ENCODE peak calls at places on chromosomes 13 and 19, in ten cellular contexts. H is neuronal stem cell; G is thyroid gland; L is CD8-positive, alpha-beta T cell; F is heart right ventricle; N is PC-9; T is CD8-positive, alpha-beta memory T cell; K is A673; Z is fibroblast of lung; E is pancreas. U is an unnamed sample. For H3K4me1, the result is how much of the 10 kb centered on the place peaks cover.

GRCh38 chr13:30698023-30698422 is 37.3 kb upstream of the ALOX5AP start:
- DNase-seq in F (no peak), L (no peak), T (no peak), G (no peak), E (no peak), N (no peak), H (no peak), K (no peak), Z (peak), U (no peak)

GRCh38 chr19:3178973-3179738 is 587 bp downstream of the S1PR4 start:
- DNase-seq in G (no peak), L (peak), Z (no peak), N (no peak), E (peak), T (no peak), F (no peak), H (no peak), K (no peak), U (no peak)

GRCh38 chr19:56321981-56322558 is 7.4 kb upstream of the ZSCAN5A start:
- DNase-seq in L (no peak), K (no peak), F (no peak), G (no peak), H (no peak), E (no peak), Z (no peak), N (no peak), T (no peak), U (no peak)

GRCh38 chr13:84096221-84096620 is 213.9 kb upstream of the SLITRK1 start:
- DNase-seq in H (no peak), T (no peak), N (no peak), G (no peak), K (no peak), Z (peak), E (no peak), F (no peak), L (no peak), U (no peak)

GRCh38 chr19:3361384-3362216 is 4.8 kb upstream of the NFIC start:
- DNase-seq in L (no peak), G (no peak), E (peak), K (no peak), N (no peak), F (no peak), T (no peak), H (no peak), Z (no peak), U (no peak)

GRCh38 chr13:75299913-75300862 is 181.8 kb downstream of the TBC1D4 start:
- DNase-seq in L (no peak), E (no peak), K (no peak), Z (peak), F (no peak), H (no peak), T (no peak), N (no peak), G (no peak), U (no peak)

GRCh38 chr13:31225998-31226675 is 26.4 kb downstream of the B3GLCT start:
- DNase-seq in N (no peak), L (no peak), T (no peak), E (no peak), F (no peak), Z (no peak), H (no peak), K (no peak), G (no peak), U (no peak)

GRCh38 chr19:17749912-17750317 is 1.4 kb upstream of the FCHO1 start:
- DNase-seq in H (no peak), E (no peak), Z (no peak), T (no peak), G (no peak), K (no peak), L (peak), N (no peak), F (no peak), U (no peak)

GRCh38 chr19:40804783-40805242 is 5.8 kb downstream of the EGLN2 start:
- DNase-seq in F (no peak), T (no peak), H (no peak), K (no peak), G (no peak), L (peak), E (no peak), N (no peak), Z (no peak), U (no peak)

GRCh38 chr19:40807147-40808020 is 8.4 kb downstream of the EGLN2 start:
- DNase-seq in K (no peak), N (peak), G (peak), F (no peak), E (peak), Z (no peak), H (no peak), T (no peak), L (peak), U (no peak)

GRCh38 chr19:40808021-40808325 is 9.0 kb downstream of the EGLN2 start:
- DNase-seq in Z (no peak), T (no peak), E (no peak), L (no peak), H (no peak), G (no peak), N (no peak), F (no peak), K (no peak), U (no peak)

GRCh38 chr19:40805258-40805868 is 6.4 kb downstream of the EGLN2 start:
- DNase-seq in K (no peak), T (no peak), F (peak), Z (no peak), E (no peak), G (peak), L (peak), N (no peak), H (no peak), U (no peak)

DNA sequence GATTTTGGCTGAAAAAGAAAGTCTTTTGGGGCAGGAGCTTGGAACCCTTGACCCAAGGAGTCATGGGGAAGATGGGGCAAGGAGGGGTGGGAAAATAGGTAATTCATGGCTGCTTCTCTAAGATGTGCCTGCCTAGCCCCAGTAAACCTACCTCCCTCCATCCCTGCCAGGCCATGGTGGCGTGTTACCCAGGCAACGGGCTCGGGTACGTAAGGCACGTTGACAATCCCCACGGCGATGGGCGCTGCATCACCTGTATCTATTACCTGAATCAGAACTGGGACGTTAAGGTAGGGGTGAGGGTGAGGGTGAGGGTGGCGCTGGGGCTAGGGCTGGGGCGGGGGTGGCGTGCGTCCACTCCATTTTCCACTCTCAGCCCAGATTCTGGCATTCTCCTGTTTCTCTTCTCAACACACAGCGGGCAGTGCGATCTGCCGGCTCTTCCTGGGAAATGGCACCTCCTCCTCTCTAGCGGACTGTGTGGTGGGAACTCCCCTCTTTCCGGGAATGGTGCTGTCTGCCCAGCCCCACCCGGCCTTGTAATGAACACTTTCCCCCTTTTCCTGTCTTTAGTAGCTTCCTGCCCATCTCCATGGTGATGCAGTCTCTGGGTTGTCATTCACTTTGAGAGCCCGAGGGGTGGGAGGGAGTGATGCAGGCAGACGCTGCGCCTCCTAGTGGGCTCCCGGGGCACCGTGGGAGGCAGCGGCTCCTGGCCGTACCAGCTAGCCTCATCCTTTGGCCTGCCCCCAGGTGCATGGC is 7.6 kb downstream of the EGLN2 start:
- DNase-seq in N (no peak), Z (peak), K (peak), H (peak), F (peak), E (no peak), T (peak), G (peak), L (peak), U (peak)
- H3K27ac ChIP-seq in N (no peak), Z (peak), K (peak), H (peak), F (peak), E (peak), T (peak), G (peak), L (peak), U (peak)

DNA sequence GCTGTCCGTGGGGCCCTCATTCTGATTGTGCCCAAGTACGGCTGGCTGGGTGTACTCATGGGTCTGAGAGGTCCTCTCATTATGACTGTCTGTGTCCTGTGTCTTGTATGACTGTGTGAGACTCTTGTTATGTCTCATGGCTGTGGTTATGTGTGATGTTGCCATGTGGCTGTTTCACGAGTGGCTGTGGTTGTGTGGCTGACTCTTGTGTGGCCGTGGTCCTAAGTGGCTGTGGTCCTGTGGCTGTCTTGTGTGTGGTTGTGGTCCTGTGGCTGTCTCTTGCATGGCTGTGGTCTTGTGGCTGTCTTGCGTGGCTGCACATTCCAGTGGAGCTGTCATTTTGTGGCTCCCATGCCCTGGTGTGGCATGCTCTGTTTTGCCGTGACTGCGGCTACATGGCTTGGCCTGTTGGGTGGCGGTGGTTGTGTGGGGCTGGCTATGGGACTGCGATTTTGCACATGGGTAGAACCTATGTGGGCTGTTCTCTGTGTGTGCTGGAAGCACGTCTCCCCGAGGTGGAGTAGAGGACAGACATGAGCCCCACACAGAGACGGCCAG is 2.5 kb downstream of the LYL1 start:
- DNase-seq in N (no peak), F (no peak), T (peak), H (no peak), L (peak), Z (no peak), K (no peak), E (no peak), G (no peak), U (no peak)
- H3K4me1 ChIP-seq in N (under half), F (half or more), T (half or more), H (under half), L (half or more), Z (under half), K (under half), E (under half), G (under half), U (under half)

DNA sequence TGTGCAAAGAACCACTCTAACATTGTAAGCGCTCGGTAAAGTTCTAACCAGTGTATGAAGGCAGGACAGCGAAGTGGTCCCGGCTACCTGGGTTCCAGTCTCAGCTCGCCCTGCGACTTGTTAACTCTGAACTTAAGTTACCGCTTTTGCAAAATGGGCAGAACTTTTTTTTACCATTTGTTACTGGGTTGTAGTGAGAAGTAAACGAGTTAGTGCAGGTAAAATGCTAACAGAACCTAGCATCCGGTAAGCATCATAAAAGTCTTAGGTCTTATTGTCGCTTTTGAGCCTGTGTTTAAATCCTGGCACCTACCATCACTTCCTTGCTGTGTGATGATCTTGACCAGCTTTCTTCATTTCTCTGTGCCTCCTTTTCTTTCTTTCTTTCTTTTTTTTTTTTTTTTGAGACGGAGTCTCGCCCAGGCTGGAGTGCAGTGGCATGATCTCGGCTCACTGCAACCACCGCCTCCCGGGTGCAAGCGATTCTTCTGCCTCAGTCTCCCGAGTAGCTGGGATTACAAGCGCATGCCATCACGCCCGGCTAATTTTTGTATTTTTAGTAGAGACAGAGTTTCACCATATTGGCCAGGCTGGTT is 734 bp upstream of the TRMT1 start:
- DNase-seq in N (no peak), G (no peak), Z (no peak), T (no peak), H (no peak), F (no peak), E (no peak), L (no peak), K (no peak), U (no peak)
- H3K27ac ChIP-seq in N (peak), G (peak), Z (peak), T (peak), H (no peak), F (peak), E (peak), L (peak), K (peak), U (peak)

GRCh38 chr19:5645409-5645808 is 22.5 kb downstream of the SAFB start:
- DNase-seq in N (no peak), T (no peak), Z (no peak), E (peak), G (no peak), K (no peak), H (no peak), F (no peak), L (no peak), U (no peak)

GRCh38 chr19:5643060-5643459 is 20.2 kb downstream of the SAFB start:
- DNase-seq in E (no peak), N (no peak), Z (no peak), L (no peak), H (no peak), F (no peak), K (no peak), G (no peak), T (no peak), U (no peak)

GRCh38 chr19:5648464-5648863 is 25.6 kb downstream of the SAFB start:
- DNase-seq in F (no peak), E (no peak), H (no peak), L (no peak), K (no peak), N (no peak), G (no peak), Z (no peak), T (no peak), U (no peak)

GRCh38 chr19:5644051-5644450 is 21.2 kb downstream of the SAFB start:
- DNase-seq in E (no peak), F (no peak), Z (no peak), H (no peak), L (no peak), G (no peak), K (no peak), N (no peak), T (no peak), U (no peak)

DNA sequence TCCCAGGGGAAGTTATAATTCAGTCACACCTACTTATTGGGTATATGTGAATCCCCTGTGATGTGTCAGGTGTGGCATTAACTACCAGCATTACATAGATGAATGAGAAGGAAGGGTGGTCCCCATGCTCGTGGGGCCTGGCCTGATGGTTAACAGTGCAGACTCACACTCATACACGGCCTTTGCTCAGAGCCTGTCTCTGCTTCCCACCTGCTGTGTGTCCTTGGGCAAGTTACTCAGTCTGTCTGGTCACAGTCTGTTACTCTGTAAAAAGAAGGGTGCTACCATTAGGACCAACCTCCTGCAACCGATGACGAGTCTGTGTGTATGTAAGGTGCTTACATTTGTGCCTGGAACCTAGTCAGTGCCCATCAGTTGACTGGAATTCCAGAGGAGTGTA is 23.8 kb downstream of the SAFB start:
- DNase-seq in N (no peak), E (peak), T (no peak), K (no peak), L (no peak), Z (no peak), H (no peak), F (no peak), G (no peak), U (no peak)
- H3K4me1 ChIP-seq in N (under half), E (under half), T (under half), K (under half), L (under half), Z (under half), H (under half), F (under half), G (under half), U (under half)

DNA sequence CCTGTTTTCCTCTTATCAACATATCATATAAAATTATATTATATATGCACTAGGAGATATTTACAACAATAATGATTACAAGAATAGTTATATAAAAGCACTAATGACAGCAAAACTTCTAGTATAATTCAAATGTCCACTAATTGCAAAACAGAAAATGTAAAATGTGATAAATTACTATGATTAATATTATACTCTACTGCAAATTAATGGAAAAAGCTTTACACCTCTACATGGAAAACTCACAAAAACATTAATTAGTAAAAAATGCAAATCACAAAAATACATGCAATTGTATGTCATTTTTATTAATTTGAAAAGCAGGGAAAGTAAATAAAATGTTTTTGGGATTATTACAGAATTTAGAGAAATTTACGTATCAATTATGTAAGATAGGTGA is 681.0 kb upstream of the PCDH20 start:
- DNase-seq in E (no peak), L (no peak), T (no peak), N (no peak), F (no peak), K (no peak), G (no peak), H (no peak), Z (no peak), U (no peak)
- H3K27ac ChIP-seq in E (no peak), L (no peak), T (no peak), N (no peak), F (no peak), K (no peak), G (no peak), H (no peak), Z (no peak), U (no peak)

GRCh38 chr13:46530084-46530935 is 22.7 kb upstream of the LRCH1 start:
- DNase-seq in L (no peak), E (no peak), Z (peak), H (no peak), N (no peak), F (no peak), T (no peak), K (peak), G (no peak), U (no peak)

GRCh38 chr13:46526763-46527162 is 26.2 kb upstream of the LRCH1 start:
- DNase-seq in N (no peak), G (no peak), E (no peak), H (no peak), F (no peak), K (no peak), T (no peak), L (no peak), Z (no peak), U (no peak)

GRCh38 chr13:46527237-46527636 is 25.7 kb upstream of the LRCH1 start:
- DNase-seq in F (no peak), E (no peak), T (no peak), K (no peak), N (no peak), H (no peak), L (no peak), G (no peak), Z (no peak), U (no peak)

GRCh38 chr13:46531953-46532352 is 21.0 kb upstream of the LRCH1 start:
- DNase-seq in K (no peak), Z (no peak), E (no peak), L (no peak), N (no peak), F (no peak), H (no peak), T (no peak), G (no peak), U (no peak)

GRCh38 chr13:46529509-46529908 is 23.5 kb upstream of the LRCH1 start:
- DNase-seq in L (no peak), F (no peak), H (no peak), N (no peak), G (no peak), Z (no peak), T (no peak), E (no peak), K (no peak), U (no peak)
- H3K4me1 ChIP-seq in L (under half), F (under half), H (under half), N (under half), G (under half), Z (under half), T (under half), E (under half), K (under half), U (under half)

GRCh38 chr13:21022694-21023325 is 38.6 kb downstream of the LATS2 start:
- DNase-seq in N (no peak), F (no peak), L (no peak), E (no peak), H (no peak), K (no peak), Z (no peak), G (no peak), T (no peak), U (no peak)

GRCh38 chr13:21018220-21018619 is 43.2 kb downstream of the LATS2 start:
- DNase-seq in N (no peak), G (no peak), L (no peak), T (no peak), F (no peak), K (no peak), Z (no peak), E (no peak), H (no peak), U (no peak)

GRCh38 chr13:21020176-21020575 is 41.2 kb downstream of the LATS2 start:
- DNase-seq in H (no peak), G (no peak), E (no peak), F (no peak), K (no peak), Z (no peak), L (no peak), T (no peak), N (no peak), U (no peak)

GRCh38 chr13:21022056-21022693 is 39.2 kb downstream of the LATS2 start:
- DNase-seq in F (no peak), N (no peak), L (no peak), E (no peak), T (no peak), G (no peak), H (no peak), K (no peak), Z (no peak), U (no peak)

DNA sequence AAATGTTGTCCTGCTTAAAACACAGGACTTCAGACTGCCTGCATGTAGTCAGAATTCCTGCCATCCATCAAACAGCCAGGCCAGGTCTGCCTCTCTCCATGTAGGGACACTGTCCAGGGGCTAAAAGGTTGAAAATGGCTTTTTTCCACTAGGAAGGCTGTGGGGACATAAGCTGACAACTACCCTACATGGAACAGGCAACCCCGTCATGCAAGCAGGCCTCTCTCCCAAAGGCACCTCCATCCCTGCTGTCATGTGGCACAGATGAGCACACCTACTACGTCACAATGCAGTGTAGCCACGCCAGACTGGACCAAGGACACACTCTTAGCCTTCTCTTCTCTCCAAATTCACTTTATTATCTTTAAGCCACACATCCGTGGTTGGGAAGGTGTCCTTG is 40.8 kb downstream of the LATS2 start:
- DNase-seq in T (no peak), E (no peak), F (no peak), Z (no peak), L (no peak), H (no peak), G (no peak), K (no peak), N (no peak), U (no peak)
- H3K27ac ChIP-seq in T (no peak), E (no peak), F (peak), Z (no peak), L (no peak), H (no peak), G (peak), K (no peak), N (no peak), U (peak)